ENCODE peak calls at places on chromosomes 16 and 17, in six cellular contexts. One of them, this sample, is unnamed.

GRCh38 chr17:38926290-38927070 is 1.1 kb downstream of the LASP1NB start:
- DNase-seq in A549: no peak
- DNase-seq in coronary artery: no peak
- DNase-seq in body of pancreas: no peak
- DNase-seq in gastrocnemius medialis: no peak
- DNase-seq in astrocyte of the cerebellum: no peak
- DNase-seq in this sample: no peak

GRCh38 chr17:19546289-19547065 is 12.8 kb downstream of the SLC47A1 start:
- DNase-seq in A549: no peak
- DNase-seq in coronary artery: no peak
- DNase-seq in body of pancreas: peak
- DNase-seq in gastrocnemius medialis: peak
- DNase-seq in astrocyte of the cerebellum: no peak
- DNase-seq in this sample: no peak

GRCh38 chr17:49076575-49077384 is 55.8 kb upstream of the B4GALNT2 start:
- DNase-seq in gastrocnemius medialis: no peak
- DNase-seq in body of pancreas: no peak
- DNase-seq in coronary artery: no peak
- DNase-seq in astrocyte of the cerebellum: peak
- DNase-seq in A549: peak
- DNase-seq in this sample: peak

GRCh38 chr16:79599837-79600635 is 501 bp downstream of the MAF start:
- DNase-seq in coronary artery: peak
- DNase-seq in gastrocnemius medialis: peak
- DNase-seq in body of pancreas: peak
- DNase-seq in astrocyte of the cerebellum: no peak
- DNase-seq in A549: peak
- DNase-seq in this sample: no peak

GRCh38 chr16:69141936-69142335 is 9.5 kb downstream of the UTP4 start:
- DNase-seq in gastrocnemius medialis: no peak
- DNase-seq in astrocyte of the cerebellum: no peak
- DNase-seq in body of pancreas: no peak
- DNase-seq in A549: no peak
- DNase-seq in coronary artery: no peak
- DNase-seq in this sample: no peak

GRCh38 chr16:66485361-66485760 is 58.3 kb downstream of the BEAN1 start:
- DNase-seq in coronary artery: no peak
- DNase-seq in astrocyte of the cerebellum: no peak
- DNase-seq in gastrocnemius medialis: peak
- DNase-seq in A549: no peak
- DNase-seq in body of pancreas: no peak
- DNase-seq in this sample: no peak

GRCh38 chr16:9870962-9871361 is 311.3 kb downstream of the GRIN2A start:
- DNase-seq in astrocyte of the cerebellum: no peak
- DNase-seq in A549: no peak
- DNase-seq in gastrocnemius medialis: no peak
- DNase-seq in body of pancreas: no peak
- DNase-seq in coronary artery: no peak
- DNase-seq in this sample: no peak

GRCh38 chr16:27390157-27390556 is 11.8 kb upstream of the IL21R start:
- DNase-seq in gastrocnemius medialis: no peak
- DNase-seq in coronary artery: no peak
- DNase-seq in A549: no peak
- DNase-seq in body of pancreas: no peak
- DNase-seq in astrocyte of the cerebellum: no peak
- DNase-seq in this sample: no peak

GRCh38 chr16:78288915-78289314 is 189.5 kb downstream of the WWOX start:
- DNase-seq in A549: no peak
- DNase-seq in astrocyte of the cerebellum: no peak
- DNase-seq in coronary artery: no peak
- DNase-seq in body of pancreas: no peak
- DNase-seq in gastrocnemius medialis: no peak
- DNase-seq in this sample: no peak

GRCh38 chr16:1749152-1750117 is 21.9 kb downstream of the NME3 start:
- DNase-seq in gastrocnemius medialis: no peak
- DNase-seq in coronary artery: no peak
- DNase-seq in astrocyte of the cerebellum: no peak
- DNase-seq in body of pancreas: no peak
- DNase-seq in A549: no peak
- DNase-seq in this sample: peak

GRCh38 chr16:80656731-80657150 is 115.9 kb downstream of the DYNLRB2 start:
- DNase-seq in coronary artery: no peak
- DNase-seq in astrocyte of the cerebellum: no peak
- DNase-seq in body of pancreas: no peak
- DNase-seq in gastrocnemius medialis: no peak
- DNase-seq in A549: no peak
- DNase-seq in this sample: no peak

GRCh38 chr16:19980866-19981265 is 92.8 kb downstream of the GPR139 start:
- DNase-seq in body of pancreas: peak
- DNase-seq in coronary artery: no peak
- DNase-seq in A549: peak
- DNase-seq in astrocyte of the cerebellum: no peak
- DNase-seq in gastrocnemius medialis: no peak
- DNase-seq in this sample: peak

GRCh38 chr17:40827746-40828453 is 5.5 kb upstream of the KRT10 start:
- DNase-seq in coronary artery: no peak
- DNase-seq in body of pancreas: no peak
- DNase-seq in gastrocnemius medialis: no peak
- DNase-seq in astrocyte of the cerebellum: no peak
- DNase-seq in A549: peak
- DNase-seq in this sample: no peak

DNA sequence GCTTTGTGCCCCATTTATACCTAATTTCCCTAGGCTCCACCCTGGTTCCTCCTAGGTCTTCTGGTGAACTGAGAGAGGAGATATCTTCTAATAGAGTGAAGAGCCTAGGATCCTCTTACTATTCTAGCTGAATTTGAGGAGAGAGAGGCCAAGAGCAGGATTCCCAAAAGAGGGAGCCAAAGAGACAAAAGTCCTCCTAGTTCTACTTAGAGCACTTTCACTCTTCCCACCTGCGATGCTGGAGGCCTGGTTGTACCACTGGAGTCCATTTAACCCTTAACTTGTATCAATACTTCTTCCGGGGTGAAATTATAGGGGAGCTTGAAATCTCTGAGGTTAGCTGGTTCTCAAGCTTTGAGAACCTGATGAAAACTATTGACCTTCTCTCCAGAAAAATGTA is 3.4 kb upstream of the SSH2 start:
- DNase-seq in A549: peak
- DNase-seq in gastrocnemius medialis: no peak
- DNase-seq in body of pancreas: no peak
- DNase-seq in astrocyte of the cerebellum: no peak
- DNase-seq in coronary artery: no peak
- DNase-seq in this sample: peak
- TF ChIP-seq CTCF in A549: peak
- TF ChIP-seq CTCF in gastrocnemius medialis: no peak
- TF ChIP-seq CTCF in body of pancreas: no peak
- TF ChIP-seq CTCF in astrocyte of the cerebellum: peak
- TF ChIP-seq CTCF in coronary artery: no peak
- TF ChIP-seq CTCF in this sample: peak

GRCh38 chr17:42179335-42179734 is 1.6 kb downstream of the KCNH4 start:
- DNase-seq in A549: no peak
- DNase-seq in coronary artery: no peak
- DNase-seq in gastrocnemius medialis: no peak
- DNase-seq in body of pancreas: no peak
- DNase-seq in astrocyte of the cerebellum: no peak
- DNase-seq in this sample: no peak

GRCh38 chr17:42180411-42180921 is 476 bp downstream of the KCNH4 start:
- DNase-seq in A549: no peak
- DNase-seq in astrocyte of the cerebellum: no peak
- DNase-seq in coronary artery: no peak
- DNase-seq in gastrocnemius medialis: no peak
- DNase-seq in body of pancreas: no peak
- DNase-seq in this sample: no peak

GRCh38 chr17:42181851-42182207 is 887 bp upstream of the KCNH4 start:
- DNase-seq in coronary artery: no peak
- DNase-seq in body of pancreas: no peak
- DNase-seq in astrocyte of the cerebellum: no peak
- DNase-seq in gastrocnemius medialis: no peak
- DNase-seq in A549: no peak
- DNase-seq in this sample: no peak

GRCh38 chr17:42179911-42180410 is 981 bp downstream of the KCNH4 start:
- DNase-seq in gastrocnemius medialis: no peak
- DNase-seq in astrocyte of the cerebellum: no peak
- DNase-seq in coronary artery: no peak
- DNase-seq in body of pancreas: peak
- DNase-seq in A549: peak
- DNase-seq in this sample: peak

DNA sequence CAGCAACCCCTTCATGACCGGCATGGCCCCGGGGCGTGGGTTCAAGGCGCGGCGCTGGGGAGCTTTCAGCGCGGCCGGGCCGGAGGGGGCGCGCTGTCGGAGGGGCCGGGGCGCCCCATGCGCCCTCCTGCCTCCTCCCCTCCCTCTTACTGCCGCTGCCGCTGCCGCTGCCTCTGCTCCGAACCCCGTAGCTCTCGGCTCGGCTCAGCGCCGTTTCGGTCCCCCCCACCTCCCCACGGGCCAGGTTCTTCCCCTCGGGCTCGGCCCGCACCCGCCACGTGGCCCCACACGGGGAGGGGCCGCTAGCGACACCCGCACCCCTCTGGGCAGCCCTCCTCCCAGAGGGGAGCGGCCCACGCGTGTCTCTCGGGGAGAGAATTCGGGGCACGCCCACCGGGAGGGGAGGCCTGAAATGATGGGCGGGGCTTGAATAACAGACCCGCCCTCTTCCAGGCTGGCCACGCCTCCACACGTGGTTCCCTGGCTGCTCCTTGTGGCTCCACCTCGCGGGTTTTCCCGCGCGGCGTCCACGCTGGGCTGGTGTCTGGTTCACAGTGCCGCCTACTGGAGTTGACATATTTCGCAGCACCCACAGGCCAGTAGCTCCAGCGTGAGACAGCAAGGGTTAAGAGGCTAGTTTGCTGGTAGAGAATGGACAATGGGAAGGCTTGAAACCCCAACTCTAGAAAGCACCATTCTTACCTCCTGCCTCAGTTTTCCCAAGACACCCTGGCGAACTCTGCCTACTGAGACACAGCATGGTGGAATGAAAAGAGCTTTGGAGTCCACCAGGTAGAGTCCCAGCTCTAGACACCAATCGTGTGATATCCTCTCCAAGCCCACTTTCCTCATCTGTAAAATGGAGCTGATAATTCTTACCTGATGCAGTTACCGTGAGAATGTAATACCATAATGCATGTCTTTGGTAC is at the start of gene KCNH4:
- DNase-seq in A549: peak
- DNase-seq in body of pancreas: peak
- DNase-seq in coronary artery: no peak
- DNase-seq in astrocyte of the cerebellum: no peak
- DNase-seq in gastrocnemius medialis: peak
- DNase-seq in this sample: peak
- H3K4me3 ChIP-seq in A549: peak
- H3K4me3 ChIP-seq in body of pancreas: no peak
- H3K4me3 ChIP-seq in coronary artery: peak
- H3K4me3 ChIP-seq in astrocyte of the cerebellum: no peak
- H3K4me3 ChIP-seq in gastrocnemius medialis: peak
- H3K4me3 ChIP-seq in this sample: no peak

DNA sequence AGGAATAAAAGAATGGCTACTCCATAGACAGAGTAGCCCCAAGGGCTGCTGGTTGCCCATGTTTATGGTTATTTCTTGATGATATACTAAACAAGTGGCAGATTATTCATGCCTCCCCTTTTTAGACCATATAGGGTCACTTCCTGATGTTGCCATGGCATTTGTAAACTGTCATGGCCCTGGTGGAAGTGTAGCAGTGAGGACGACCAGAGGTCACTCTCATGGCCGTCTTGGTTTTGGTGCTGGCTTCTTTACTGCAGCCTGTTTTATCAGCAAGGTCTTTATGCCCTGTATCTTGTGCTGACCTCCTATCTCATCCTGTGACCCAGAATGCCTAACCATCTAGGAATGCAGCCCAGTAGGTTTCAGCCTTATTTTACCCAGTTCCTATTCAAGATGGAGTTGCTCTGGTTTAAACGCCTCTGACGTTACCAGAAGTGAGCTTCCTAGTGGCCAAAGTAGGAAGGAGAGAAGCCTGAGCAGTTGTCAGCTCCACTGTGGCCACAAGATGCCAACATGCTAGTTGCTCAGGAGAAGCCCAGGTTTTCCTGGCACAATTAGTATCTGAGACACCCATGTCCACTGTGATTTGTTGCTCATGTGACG is 17.2 kb downstream of the CPNE2 start:
- DNase-seq in A549: no peak
- DNase-seq in body of pancreas: no peak
- DNase-seq in astrocyte of the cerebellum: no peak
- DNase-seq in coronary artery: no peak
- DNase-seq in gastrocnemius medialis: no peak
- DNase-seq in this sample: no peak
- TF ChIP-seq CTCF in A549: no peak
- TF ChIP-seq CTCF in body of pancreas: no peak
- TF ChIP-seq CTCF in astrocyte of the cerebellum: no peak
- TF ChIP-seq CTCF in coronary artery: no peak
- TF ChIP-seq CTCF in gastrocnemius medialis: no peak
- TF ChIP-seq CTCF in this sample: no peak

GRCh38 chr17:48053758-48054237 is 5.6 kb downstream of the NFE2L1 start:
- DNase-seq in coronary artery: no peak
- DNase-seq in gastrocnemius medialis: peak
- DNase-seq in A549: no peak
- DNase-seq in astrocyte of the cerebellum: no peak
- DNase-seq in body of pancreas: no peak
- DNase-seq in this sample: no peak

GRCh38 chr17:48056246-48056745 is 8.1 kb downstream of the NFE2L1 start:
- DNase-seq in body of pancreas: no peak
- DNase-seq in A549: no peak
- DNase-seq in coronary artery: no peak
- DNase-seq in gastrocnemius medialis: no peak
- DNase-seq in astrocyte of the cerebellum: no peak
- DNase-seq in this sample: no peak

GRCh38 chr17:48056879-48057278 is 8.7 kb downstream of the NFE2L1 start:
- DNase-seq in A549: no peak
- DNase-seq in gastrocnemius medialis: no peak
- DNase-seq in coronary artery: no peak
- DNase-seq in astrocyte of the cerebellum: no peak
- DNase-seq in body of pancreas: no peak
- DNase-seq in this sample: no peak

GRCh38 chr17:48054238-48055185 is 6.4 kb downstream of the NFE2L1 start:
- DNase-seq in body of pancreas: peak
- DNase-seq in gastrocnemius medialis: peak
- DNase-seq in A549: no peak
- DNase-seq in coronary artery: no peak
- DNase-seq in astrocyte of the cerebellum: peak
- DNase-seq in this sample: peak

DNA sequence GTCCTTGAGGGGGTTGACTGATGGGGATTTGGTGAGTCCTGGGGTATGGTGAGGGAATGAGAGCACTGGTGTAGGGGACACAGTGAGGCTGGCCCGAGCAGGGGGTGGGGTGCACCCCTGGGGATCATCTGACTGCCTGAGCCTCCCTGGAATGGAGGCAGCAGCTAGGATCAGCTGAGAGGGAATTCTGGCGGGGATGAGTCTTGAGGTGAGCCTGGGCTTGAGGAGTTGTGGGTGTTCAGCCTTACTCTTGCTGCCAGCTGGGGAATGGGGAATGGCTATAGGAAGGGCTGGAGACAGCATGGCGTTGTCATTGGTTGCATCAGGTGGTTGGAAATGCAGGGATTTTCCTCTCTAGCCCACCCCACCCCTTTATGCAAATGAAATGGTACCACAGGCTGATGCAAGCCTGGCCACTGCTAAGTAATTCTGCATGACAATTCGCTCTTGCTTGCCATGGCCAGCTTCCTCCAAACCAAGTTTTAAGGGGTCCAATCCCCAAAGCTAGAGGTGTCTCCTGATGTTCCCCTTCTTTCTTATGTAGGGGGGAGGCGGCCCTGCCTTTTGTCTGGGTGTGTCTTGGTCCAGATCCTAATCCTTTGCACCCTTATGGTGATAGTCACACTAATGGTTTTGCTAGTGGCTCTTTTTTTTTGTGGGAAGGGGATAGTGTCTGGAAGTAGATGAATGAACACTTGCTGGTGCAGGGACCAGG is 7.5 kb downstream of the NFE2L1 start:
- DNase-seq in coronary artery: no peak
- DNase-seq in body of pancreas: no peak
- DNase-seq in A549: peak
- DNase-seq in astrocyte of the cerebellum: no peak
- DNase-seq in gastrocnemius medialis: no peak
- DNase-seq in this sample: no peak
- H3K4me3 ChIP-seq in coronary artery: peak
- H3K4me3 ChIP-seq in body of pancreas: no peak
- H3K4me3 ChIP-seq in A549: no peak
- H3K4me3 ChIP-seq in astrocyte of the cerebellum: peak
- H3K4me3 ChIP-seq in gastrocnemius medialis: peak
- H3K4me3 ChIP-seq in this sample: no peak